ENCODE peak calls at places on chromosomes 3 and 15, in four cellular contexts. P is choroid plexus epithelial cell, R is heart left ventricle, K is SK-N-MC. C is an unnamed sample.

GRCh38 chr15:45871121-45871855 is 236.5 kb downstream of the SQOR start:
- DNase-seq in P (no peak), R (no peak), K (no peak), C (no peak)

GRCh38 chr15:79004336-79004735 is 59.5 kb upstream of the CTSH start:
- DNase-seq in P (peak; percentile 77), R (no peak), K (no peak), C (no peak)

GRCh38 chr3:118298133-118298532 is 736.5 kb downstream of the IGSF11 start:
- DNase-seq in P (no peak), R (no peak), K (no peak), C (no peak)

GRCh38 chr3:12798559-12799179 is 2.2 kb downstream of the CAND2 start:
- DNase-seq in P (no peak), R (peak; percentile 56), K (no peak), C (peak; percentile 40)

GRCh38 chr15:64928626-64929220 is 17.0 kb downstream of the ANKDD1A start:
- DNase-seq in P (no peak), R (no peak), K (no peak), C (no peak)

GRCh38 chr3:149271669-149272068 is 50.0 kb upstream of the CP start:
- DNase-seq in P (no peak), R (no peak), K (no peak), C (no peak)

GRCh38 chr3:119297169-119297568 is 3.0 kb downstream of the ARHGAP31 start:
- DNase-seq in P (peak; percentile 66), R (no peak), K (no peak), C (no peak)

GRCh38 chr3:10238330-10238995 is 9.8 kb upstream of the TATDN2 start:
- DNase-seq in P (no peak), R (no peak), K (no peak), C (no peak)

GRCh38 chr3:135917076-135917475 is 48.5 kb upstream of the PPP2R3A start:
- DNase-seq in P (no peak), R (no peak), K (no peak), C (no peak)

GRCh38 chr3:182837855-182838454 is 44.7 kb downstream of the ATP11B start:
- DNase-seq in P (peak; percentile 74), R (no peak), K (peak; percentile 16), C (no peak)

GRCh38 chr15:67050522-67051087 is 14.8 kb upstream of the SMAD3 start:
- DNase-seq in P (no peak), R (no peak), K (no peak), C (no peak)

GRCh38 chr3:194632211-194632982 is 822 bp downstream of the TMEM44 start:
- DNase-seq in P (peak; percentile 38), R (peak; percentile 53), K (peak; percentile 44), C (peak; percentile 51)

GRCh38 chr3:146160964-146161724 is at the start of gene PLOD2:
- DNase-seq in P (peak; percentile 94), R (peak; percentile 73), K (no peak), C (peak; percentile 72)

GRCh38 chr3:95319921-95320494 is 1257.1 kb downstream of the NSUN3 start:
- DNase-seq in P (peak; percentile 6), R (no peak), K (no peak), C (no peak)

GRCh38 chr15:69666921-69667811 is 214.5 kb downstream of the RPLP1 start:
- DNase-seq in P (no peak), R (peak; percentile 12), K (no peak), C (peak; percentile 16)

GRCh38 chr3:182405752-182406151 is 387.6 kb upstream of the ATP11B start:
- DNase-seq in P (no peak), R (no peak), K (no peak), C (no peak)

GRCh38 chr3:52408466-52408865 is 36.4 kb downstream of the SEMA3G start:
- DNase-seq in P (no peak), R (no peak), K (no peak), C (no peak)

GRCh38 chr3:190995156-190995555 is 132.7 kb upstream of the GMNC start:
- DNase-seq in P (no peak), R (no peak), K (no peak), C (no peak)

GRCh38 chr3:60053518-60054265 is 1003.9 kb upstream of the CFAP20DC start:
- DNase-seq in P (no peak), R (no peak), K (no peak), C (no peak)

GRCh38 chr3:196502775-196503181 is 790 bp downstream of the RNF168 start:
- DNase-seq in P (peak; percentile 88), R (peak; percentile 44), K (no peak), C (peak; percentile 39)

GRCh38 chr3:127791221-127791913 is 30.9 kb downstream of the MGLL start:
- DNase-seq in P (peak; percentile 91), R (no peak), K (no peak), C (no peak)

GRCh38 chr3:106255870-106256248 is 387.0 kb upstream of the CBLB start:
- DNase-seq in P (no peak), R (no peak), K (no peak), C (no peak)

GRCh38 chr3:172266103-172266502 is 182.2 kb downstream of the GHSR start:
- DNase-seq in P (no peak), R (no peak), K (no peak), C (no peak)

GRCh38 chr3:128478576-128479506 is 12.2 kb upstream of the DNAJB8 start:
- DNase-seq in P (no peak), R (no peak), K (no peak), C (no peak)

GRCh38 chr3:127013758-127014535 is 31.0 kb downstream of the PLXNA1 start:
- DNase-seq in P (no peak), R (no peak), K (no peak), C (no peak)

GRCh38 chr15:39466428-39466827 is 114.5 kb upstream of the THBS1 start:
- DNase-seq in P (no peak), R (peak; percentile 76), K (no peak), C (peak; percentile 77)

GRCh38 chr3:189353988-189354735 is 182.4 kb downstream of the TPRG1 start:
- DNase-seq in P (no peak), R (no peak), K (no peak), C (no peak)

GRCh38 chr15:59751552-59752413 is 62.7 kb upstream of the BNIP2 start:
- DNase-seq in P (peak; percentile 20), R (no peak), K (peak; percentile 6), C (no peak)

GRCh38 chr15:78565951-78566774 is 843 bp downstream of the CHRNA5 start:
- DNase-seq in P (peak; percentile 20), R (no peak), K (no peak), C (no peak)

GRCh38 chr3:119637679-119638525 is 22.5 kb downstream of the POPDC2 start:
- DNase-seq in P (peak; percentile 80), R (no peak), K (no peak), C (no peak)

GRCh38 chr3:132549890-132550578 is 47.0 kb upstream of the ACKR4 start:
- DNase-seq in P (peak; percentile 87), R (no peak), K (no peak), C (no peak)

GRCh38 chr3:36244728-36245127 is 135.6 kb upstream of the STAC start:
- DNase-seq in P (peak; percentile 70), R (no peak), K (no peak), C (no peak)

GRCh38 chr3:41836360-41837134 is 125.4 kb downstream of the ULK4 start:
- DNase-seq in P (no peak), R (no peak), K (no peak), C (no peak)

GRCh38 chr3:17782751-17783150 is 40.3 kb upstream of the TBC1D5 start:
- DNase-seq in P (no peak), R (no peak), K (no peak), C (no peak)

GRCh38 chr3:155425351-155425750 is 131.9 kb upstream of the STRIT1 start:
- DNase-seq in P (no peak), R (no peak), K (no peak), C (no peak)

GRCh38 chr3:38163117-38163870 is 2.0 kb upstream of the OXSR1 start:
- DNase-seq in P (no peak), R (no peak), K (no peak), C (no peak)

GRCh38 chr3:2706144-2706835 is 403.9 kb downstream of the IL5RA start:
- DNase-seq in P (no peak), R (no peak), K (no peak), C (no peak)
- H3K4me3 ChIP-seq in P (no peak overlapping the region), R (no peak overlapping the region), K (no peak overlapping the region), C (no peak overlapping the region)

GRCh38 chr3:62318752-62319569 is 54.4 kb downstream of the FEZF2 start:
- DNase-seq in P (peak; percentile 89), R (peak; percentile 83), K (no peak), C (peak; percentile 85)

GRCh38 chr3:62316525-62316924 is 56.8 kb downstream of the FEZF2 start:
- DNase-seq in P (no peak), R (no peak), K (no peak), C (no peak)

GRCh38 chr3:62323241-62323640 is 50.1 kb downstream of the FEZF2 start:
- DNase-seq in P (no peak), R (no peak), K (no peak), C (no peak)

GRCh38 chr3:62318365-62318751 is 55.0 kb downstream of the FEZF2 start:
- DNase-seq in P (no peak), R (no peak), K (no peak), C (no peak)

DNA sequence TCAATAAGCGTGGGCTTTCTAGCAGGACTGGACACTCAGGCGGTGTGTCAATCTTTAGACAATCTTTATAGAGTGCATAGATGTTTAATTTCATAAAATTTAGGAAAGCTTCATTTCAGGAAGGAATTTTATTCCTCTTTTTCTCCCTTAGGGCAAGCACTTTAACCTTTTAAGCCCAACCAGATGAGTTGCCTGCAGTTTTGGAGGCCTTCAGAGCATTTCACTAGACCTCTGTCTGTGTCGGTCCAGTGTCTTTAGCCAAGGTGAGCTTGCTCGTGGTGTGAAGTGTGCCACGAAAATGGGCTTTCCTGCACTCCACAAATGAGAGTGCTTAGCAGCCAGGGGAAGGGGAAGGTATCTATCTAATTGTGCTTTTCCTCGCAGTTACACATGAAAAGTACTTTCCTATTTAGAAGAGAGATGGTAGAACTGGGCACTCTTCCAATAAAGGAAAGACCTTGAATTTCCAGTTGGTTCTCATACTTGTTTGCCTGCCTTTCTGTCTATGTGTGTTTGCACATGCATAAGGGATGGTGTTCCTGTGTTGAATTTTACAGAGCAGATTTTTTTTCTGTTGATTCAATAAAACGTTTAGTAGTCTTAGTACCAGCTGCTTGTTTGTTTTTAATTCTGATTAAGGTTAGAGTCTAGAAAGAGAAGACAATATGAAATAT is 53.6 kb downstream of the FEZF2 start:
- DNase-seq in P (no peak), R (no peak), K (no peak), C (no peak)
- H3K4me3 ChIP-seq in P (peak overlapping the region; percentile 81), R (peak overlapping the region; percentile 61), K (peak overlapping the region; percentile 85), C (no peak overlapping the region)

GRCh38 chr3:30659270-30660127 is 53.1 kb downstream of the TGFBR2 start:
- DNase-seq in P (peak; percentile 95), R (no peak), K (no peak), C (no peak)
- H3K4me3 ChIP-seq in P (no peak overlapping the region), R (no peak overlapping the region), K (peak overlapping the region; percentile 59), C (no peak overlapping the region)

DNA sequence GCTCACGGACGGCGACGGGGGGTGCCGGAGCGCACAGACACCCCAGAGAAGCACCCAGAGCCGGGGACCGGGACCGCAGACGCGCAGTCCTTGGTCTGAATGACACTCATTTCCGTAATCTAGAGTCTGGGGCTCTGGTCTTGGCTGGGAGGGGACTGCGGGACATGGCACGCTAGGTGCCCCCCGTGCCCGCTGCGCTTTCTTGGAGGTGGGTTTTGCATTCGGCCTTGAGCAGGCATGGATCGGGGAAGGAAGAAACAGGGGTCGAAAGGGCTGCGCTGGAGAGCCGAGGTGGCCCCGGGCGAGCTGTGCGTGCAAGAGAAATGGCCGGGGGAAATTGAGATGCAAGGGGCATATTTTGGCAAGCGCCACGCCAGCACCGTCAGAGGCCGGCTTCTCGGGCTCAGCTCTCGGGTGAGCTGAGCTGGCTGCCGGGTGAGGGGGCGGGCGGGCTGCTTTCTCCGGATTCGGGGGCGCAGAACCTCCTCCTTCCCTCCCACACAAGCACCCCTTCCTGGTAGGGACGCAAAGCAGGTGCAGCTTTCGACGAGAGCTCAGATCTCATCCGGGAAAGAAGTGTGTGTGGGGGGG is 867 bp upstream of the NTRK3 start:
- DNase-seq in P (no peak), R (no peak), K (no peak), C (no peak)
- H3K4me3 ChIP-seq in P (peak overlapping the region; percentile 28), R (peak overlapping the region; percentile 56), K (no peak overlapping the region), C (peak overlapping the region; percentile 41)

GRCh38 chr15:74178326-74179100 is 5.0 kb downstream of the ISLR start:
- DNase-seq in P (no peak), R (no peak), K (no peak), C (no peak)
- H3K4me3 ChIP-seq in P (no peak overlapping the region), R (no peak overlapping the region), K (no peak overlapping the region), C (no peak overlapping the region)

C was measured in heart right ventricle.